ENCODE peak calls at places on chromosome 4, in six cellular contexts. One of them, this sample, is unnamed.

GRCh38 chr4:55172694-55173287 is 47.4 kb upstream of the KDR start:
- DNase-seq in GM23248: peak; percentile 13
- DNase-seq in fibroblast of lung: peak; percentile 31
- DNase-seq in neural progenitor cell: no peak
- DNase-seq in kidney: peak; percentile 55
- DNase-seq in mesenchymal stem cell: peak; percentile 55
- DNase-seq in this sample: peak; percentile 62

GRCh38 chr4:106369456-106370060 is 980 bp upstream of the GIMD1 start:
- DNase-seq in GM23248: peak; percentile 85
- DNase-seq in fibroblast of lung: peak; percentile 86
- DNase-seq in neural progenitor cell: peak; percentile 67
- DNase-seq in kidney: no peak
- DNase-seq in mesenchymal stem cell: peak; percentile 78
- DNase-seq in this sample: peak; percentile 62

GRCh38 chr4:81531410-81531809 is 59.7 kb upstream of the RASGEF1B start:
- DNase-seq in GM23248: no peak
- DNase-seq in fibroblast of lung: no peak
- DNase-seq in neural progenitor cell: no peak
- DNase-seq in kidney: no peak
- DNase-seq in mesenchymal stem cell: no peak
- DNase-seq in this sample: no peak

GRCh38 chr4:10664408-10664807 is 20.2 kb downstream of the CLNK start:
- DNase-seq in GM23248: peak; percentile 86
- DNase-seq in fibroblast of lung: peak; percentile 90
- DNase-seq in neural progenitor cell: no peak
- DNase-seq in kidney: no peak
- DNase-seq in mesenchymal stem cell: peak; percentile 90
- DNase-seq in this sample: peak; percentile 96

GRCh38 chr4:101711590-101712255 is 78.8 kb upstream of the BANK1 start:
- DNase-seq in GM23248: peak; percentile 4
- DNase-seq in fibroblast of lung: no peak
- DNase-seq in neural progenitor cell: no peak
- DNase-seq in kidney: no peak
- DNase-seq in mesenchymal stem cell: no peak
- DNase-seq in this sample: no peak

GRCh38 chr4:99670409-99671073 is 12.9 kb upstream of the C4orf54 start:
- DNase-seq in GM23248: no peak
- DNase-seq in fibroblast of lung: no peak
- DNase-seq in neural progenitor cell: no peak
- DNase-seq in kidney: no peak
- DNase-seq in mesenchymal stem cell: no peak
- DNase-seq in this sample: no peak

GRCh38 chr4:95674451-95675095 is 125.8 kb upstream of the UNC5C start:
- DNase-seq in GM23248: no peak
- DNase-seq in fibroblast of lung: no peak
- DNase-seq in neural progenitor cell: no peak
- DNase-seq in kidney: no peak
- DNase-seq in mesenchymal stem cell: peak; percentile 43
- DNase-seq in this sample: no peak

GRCh38 chr4:183920512-183920911 is 15.4 kb downstream of the STOX2 start:
- DNase-seq in GM23248: no peak
- DNase-seq in fibroblast of lung: no peak
- DNase-seq in neural progenitor cell: peak; percentile 55
- DNase-seq in kidney: no peak
- DNase-seq in mesenchymal stem cell: no peak
- DNase-seq in this sample: no peak

GRCh38 chr4:140497776-140498636 is at the start of gene MGAT4D:
- DNase-seq in GM23248: peak; percentile 27
- DNase-seq in fibroblast of lung: no peak
- DNase-seq in neural progenitor cell: peak; percentile 82
- DNase-seq in kidney: no peak
- DNase-seq in mesenchymal stem cell: peak; percentile 7
- DNase-seq in this sample: no peak

GRCh38 chr4:7630559-7631287 is 196.0 kb upstream of the PSAPL1 start:
- DNase-seq in GM23248: peak; percentile 95
- DNase-seq in fibroblast of lung: peak; percentile 78
- DNase-seq in neural progenitor cell: no peak
- DNase-seq in kidney: peak; percentile 23
- DNase-seq in mesenchymal stem cell: peak; percentile 85
- DNase-seq in this sample: peak; percentile 90

GRCh38 chr4:8832130-8832930 is 39.3 kb downstream of the HMX1 start:
- DNase-seq in GM23248: peak; percentile 56
- DNase-seq in fibroblast of lung: no peak
- DNase-seq in neural progenitor cell: no peak
- DNase-seq in kidney: peak; percentile 52
- DNase-seq in mesenchymal stem cell: no peak
- DNase-seq in this sample: no peak

GRCh38 chr4:176359590-176359989 is 39.8 kb downstream of the SPCS3 start:
- DNase-seq in GM23248: peak; percentile 87
- DNase-seq in fibroblast of lung: peak; percentile 69
- DNase-seq in neural progenitor cell: no peak
- DNase-seq in kidney: no peak
- DNase-seq in mesenchymal stem cell: no peak
- DNase-seq in this sample: peak; percentile 59

GRCh38 chr4:156515295-156515694 is 456.3 kb downstream of the PDGFC start:
- DNase-seq in GM23248: no peak
- DNase-seq in fibroblast of lung: no peak
- DNase-seq in neural progenitor cell: no peak
- DNase-seq in kidney: no peak
- DNase-seq in mesenchymal stem cell: no peak
- DNase-seq in this sample: no peak

GRCh38 chr4:148443550-148444295 is 1.5 kb upstream of the NR3C2 start:
- DNase-seq in GM23248: peak; percentile 53
- DNase-seq in fibroblast of lung: no peak
- DNase-seq in neural progenitor cell: peak; percentile 56
- DNase-seq in kidney: peak; percentile 85
- DNase-seq in mesenchymal stem cell: peak; percentile 5
- DNase-seq in this sample: no peak

GRCh38 chr4:20273793-20274192 is 22.1 kb downstream of the SLIT2 start:
- DNase-seq in GM23248: no peak
- DNase-seq in fibroblast of lung: no peak
- DNase-seq in neural progenitor cell: peak; percentile 14
- DNase-seq in kidney: no peak
- DNase-seq in mesenchymal stem cell: no peak
- DNase-seq in this sample: peak; percentile 85

GRCh38 chr4:42399393-42399792 is 2.1 kb downstream of the SHISA3 start:
- DNase-seq in GM23248: no peak
- DNase-seq in fibroblast of lung: no peak
- DNase-seq in neural progenitor cell: peak; percentile 45
- DNase-seq in kidney: no peak
- DNase-seq in mesenchymal stem cell: no peak
- DNase-seq in this sample: no peak

GRCh38 chr4:98720871-98721480 is 62.6 kb upstream of the TSPAN5 start:
- DNase-seq in GM23248: peak; percentile 61
- DNase-seq in fibroblast of lung: peak; percentile 1
- DNase-seq in neural progenitor cell: no peak
- DNase-seq in kidney: no peak
- DNase-seq in mesenchymal stem cell: no peak
- DNase-seq in this sample: peak; percentile 43

DNA sequence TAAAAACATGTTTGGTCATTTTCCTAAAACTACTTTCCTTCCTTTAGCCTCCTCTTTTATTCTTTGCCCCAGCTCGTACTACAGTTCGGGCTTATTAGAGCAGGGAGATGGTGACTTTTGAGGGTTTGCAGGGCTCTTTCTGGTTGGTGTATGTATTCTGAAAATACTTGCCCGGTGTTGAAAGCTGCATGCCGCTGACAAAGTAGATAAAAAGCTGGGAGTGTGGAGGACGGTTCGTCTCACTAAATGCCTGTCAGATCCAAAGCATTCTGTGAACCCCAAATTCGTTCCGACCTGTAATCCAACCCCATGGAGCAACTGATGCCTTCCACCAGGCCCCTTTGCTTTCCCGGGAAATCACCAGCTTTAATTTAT is 19.2 kb downstream of the TRIM2 start:
- DNase-seq in GM23248: peak; percentile 47
- DNase-seq in fibroblast of lung: peak; percentile 42
- DNase-seq in neural progenitor cell: no peak
- DNase-seq in kidney: no peak
- DNase-seq in mesenchymal stem cell: no peak
- DNase-seq in this sample: no peak
- H3K9ac ChIP-seq in GM23248: peak overlapping the region; percentile 86
- H3K9ac ChIP-seq in fibroblast of lung: peak overlapping the region; percentile 84
- H3K9ac ChIP-seq in neural progenitor cell: no peak overlapping the region
- H3K9ac ChIP-seq in kidney: peak overlapping the region; percentile 72
- H3K9ac ChIP-seq in mesenchymal stem cell: peak overlapping the region; percentile 91
- H3K9ac ChIP-seq in this sample: peak overlapping the region; percentile 88

DNA sequence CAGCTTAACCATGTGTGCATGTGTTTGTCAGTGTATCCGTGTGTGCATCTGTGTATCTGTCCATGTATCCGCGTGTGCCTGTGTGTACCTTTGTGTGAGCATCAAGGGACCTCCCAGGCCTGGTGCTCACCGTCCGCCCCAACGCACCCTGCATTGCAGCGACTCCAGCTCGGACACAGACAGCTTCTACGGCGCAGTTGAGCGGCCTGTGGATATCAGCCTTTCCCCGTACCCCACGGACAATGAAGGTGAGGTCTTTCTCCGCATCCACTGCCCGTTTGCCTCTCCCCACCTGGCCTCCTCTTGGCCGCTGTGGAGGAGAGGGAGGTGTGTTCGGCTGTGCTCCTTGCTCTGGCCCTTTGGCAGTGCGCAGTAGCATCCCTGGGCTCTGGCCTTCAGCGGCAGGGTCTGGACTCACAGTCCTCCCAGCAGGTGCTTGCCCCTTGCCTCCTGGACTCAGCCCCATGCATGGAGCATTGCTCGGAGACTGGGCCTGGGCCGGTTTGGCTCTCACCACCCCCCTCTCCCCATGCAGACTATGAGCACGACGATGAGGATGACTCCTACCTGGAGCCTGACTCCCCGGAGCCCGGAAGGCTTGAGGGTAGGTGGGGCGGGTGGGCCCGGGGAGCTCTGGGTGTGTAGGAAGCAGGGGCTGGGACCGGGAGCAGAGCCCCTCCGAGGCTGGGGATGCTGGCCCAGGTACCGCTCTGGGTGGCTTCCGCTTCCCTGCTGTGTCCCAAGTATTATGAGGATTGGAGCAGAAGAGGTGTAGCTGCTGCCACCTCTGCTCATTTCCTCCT is 16.4 kb upstream of the ADD1 start:
- DNase-seq in GM23248: no peak
- DNase-seq in fibroblast of lung: no peak
- DNase-seq in neural progenitor cell: no peak
- DNase-seq in kidney: peak; percentile 66
- DNase-seq in mesenchymal stem cell: no peak
- DNase-seq in this sample: no peak
- H3K9ac ChIP-seq in GM23248: no peak overlapping the region
- H3K9ac ChIP-seq in fibroblast of lung: no peak overlapping the region
- H3K9ac ChIP-seq in neural progenitor cell: no peak overlapping the region
- H3K9ac ChIP-seq in kidney: no peak overlapping the region
- H3K9ac ChIP-seq in mesenchymal stem cell: no peak overlapping the region
- H3K9ac ChIP-seq in this sample: no peak overlapping the region

GRCh38 chr4:336099-336892 is 1.3 kb upstream of the ZNF141 start:
- DNase-seq in GM23248: peak; percentile 58
- DNase-seq in fibroblast of lung: peak; percentile 18
- DNase-seq in neural progenitor cell: peak; percentile 21
- DNase-seq in kidney: peak; percentile 82
- DNase-seq in mesenchymal stem cell: peak; percentile 17
- DNase-seq in this sample: no peak
- H3K9ac ChIP-seq in GM23248: peak overlapping the region; percentile 91
- H3K9ac ChIP-seq in fibroblast of lung: peak overlapping the region; percentile 65
- H3K9ac ChIP-seq in neural progenitor cell: no peak overlapping the region
- H3K9ac ChIP-seq in kidney: peak overlapping the region; percentile 83
- H3K9ac ChIP-seq in mesenchymal stem cell: peak overlapping the region; percentile 97
- H3K9ac ChIP-seq in this sample: peak overlapping the region; percentile 82

DNA sequence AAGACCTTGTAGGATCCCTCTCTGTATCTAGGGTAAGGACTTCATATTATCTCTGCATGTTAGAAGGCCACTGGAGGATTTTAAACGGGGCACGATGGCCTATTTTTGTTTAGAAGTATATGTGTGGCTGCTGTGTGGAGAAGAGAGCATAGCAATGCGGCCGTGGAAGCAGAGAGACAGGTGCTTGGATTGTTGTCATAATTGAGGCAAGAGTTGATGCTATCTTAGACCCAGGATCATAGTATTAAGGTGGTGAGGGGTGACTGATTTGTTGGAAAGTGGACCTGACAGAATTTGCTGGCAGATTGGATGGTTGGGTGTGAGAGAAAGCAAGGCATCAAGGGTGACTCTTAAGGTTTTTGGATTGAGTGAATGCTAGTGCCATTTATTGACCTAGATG is 63.4 kb downstream of the CCKAR start:
- DNase-seq in GM23248: no peak
- DNase-seq in fibroblast of lung: no peak
- DNase-seq in neural progenitor cell: no peak
- DNase-seq in kidney: no peak
- DNase-seq in mesenchymal stem cell: no peak
- DNase-seq in this sample: no peak
- H3K9ac ChIP-seq in GM23248: no peak overlapping the region
- H3K9ac ChIP-seq in fibroblast of lung: no peak overlapping the region
- H3K9ac ChIP-seq in neural progenitor cell: no peak overlapping the region
- H3K9ac ChIP-seq in kidney: no peak overlapping the region
- H3K9ac ChIP-seq in mesenchymal stem cell: no peak overlapping the region
- H3K9ac ChIP-seq in this sample: no peak overlapping the region

DNA sequence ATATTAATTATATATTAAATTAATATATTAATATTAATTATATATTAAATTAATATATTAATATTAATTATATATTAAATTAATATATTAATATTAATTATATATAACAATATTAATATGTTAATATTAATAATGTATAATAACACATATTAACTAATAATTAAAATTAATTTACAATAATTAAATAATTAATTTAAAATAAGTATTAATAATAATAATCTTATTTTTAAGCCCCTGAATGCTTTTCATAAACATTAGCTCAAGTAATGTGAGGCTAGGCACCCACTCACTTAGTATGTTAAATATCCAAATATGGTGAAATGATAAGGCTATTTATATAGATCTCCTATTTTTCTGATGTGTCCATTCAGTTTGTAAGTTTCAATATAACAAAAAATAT is 26.9 kb downstream of the NKX6-1 start:
- DNase-seq in GM23248: no peak
- DNase-seq in fibroblast of lung: no peak
- DNase-seq in neural progenitor cell: no peak
- DNase-seq in kidney: no peak
- DNase-seq in mesenchymal stem cell: no peak
- DNase-seq in this sample: no peak
- H3K9ac ChIP-seq in GM23248: no peak overlapping the region
- H3K9ac ChIP-seq in fibroblast of lung: no peak overlapping the region
- H3K9ac ChIP-seq in neural progenitor cell: no peak overlapping the region
- H3K9ac ChIP-seq in kidney: no peak overlapping the region
- H3K9ac ChIP-seq in mesenchymal stem cell: no peak overlapping the region
- H3K9ac ChIP-seq in this sample: no peak overlapping the region

This sample was measured in astrocyte.